ENCODE peak calls at places on chromosomes 2 and 18, in seven cellular contexts. E, L, A, F, T, V and J are unnamed samples.

GRCh38 chr2:76679025-76679396 is 843.2 kb downstream of the LRRTM4 start:
- DNase-seq in F (no peak), V (no peak), E (no peak), A (no peak), T (peak), L (no peak), J (no peak)

GRCh38 chr2:67294218-67294617 is 102.9 kb upstream of the ETAA1 start:
- DNase-seq in A (no peak), L (no peak), V (no peak), E (no peak), T (no peak), F (no peak), J (no peak)

GRCh38 chr18:59646946-59647307 is 50.3 kb downstream of the CCBE1 start:
- DNase-seq in L (no peak), V (no peak), E (no peak), F (no peak), A (no peak), T (no peak), J (no peak)

GRCh38 chr2:232761301-232761907 is 15.0 kb downstream of the KCNJ13 start:
- DNase-seq in E (no peak), T (peak), A (no peak), L (no peak), F (peak), V (peak), J (peak)

GRCh38 chr2:43459455-43459854 is 136.4 kb downstream of the THADA start:
- DNase-seq in T (peak), L (no peak), E (no peak), V (peak), A (no peak), F (no peak), J (no peak)

GRCh38 chr2:236507393-236508085 is 62.1 kb upstream of the ACKR3 start:
- DNase-seq in V (no peak), F (no peak), L (peak), T (peak), A (no peak), E (no peak), J (peak)

GRCh38 chr18:23165271-23165670 is 30.0 kb downstream of the CABLES1 start:
- DNase-seq in V (no peak), F (no peak), T (no peak), A (no peak), L (no peak), E (no peak), J (no peak)

GRCh38 chr18:13323186-13323585 is 104.6 kb downstream of the LDLRAD4 start:
- DNase-seq in A (no peak), E (no peak), F (no peak), V (no peak), L (no peak), T (no peak), J (no peak)

GRCh38 chr2:42733852-42734251 is 30.1 kb downstream of the OXER1 start:
- DNase-seq in V (no peak), E (no peak), L (no peak), F (no peak), T (no peak), A (no peak), J (no peak)